ENCODE peak calls at places on chromosomes 1 and 21, in four cellular contexts. R is body of pancreas, Q is GM12892, S is A549. H is an unnamed sample.

GRCh38 chr1:47984175-47984789 is 12.9 kb downstream of the TRABD2B start:
- DNase-seq in R (no peak), Q (no peak), S (no peak), H (no peak)

GRCh38 chr1:76826072-76826827 is 41.0 kb upstream of the ST6GALNAC5 start:
- DNase-seq in R (no peak), Q (no peak), S (no peak), H (peak)

GRCh38 chr21:38712076-38712475 is 93.7 kb upstream of the ETS2 start:
- DNase-seq in R (peak), Q (no peak), S (peak), H (peak)

GRCh38 chr1:156078728-156079127 is 3.5 kb downstream of the MEX3A start:
- DNase-seq in R (no peak), Q (no peak), S (no peak), H (no peak)

GRCh38 chr21:43467785-43468184 is 40.9 kb upstream of the SIK1 start:
- DNase-seq in R (no peak), Q (no peak), S (no peak), H (no peak)

GRCh38 chr1:42290130-42290529 is 44.9 kb downstream of the FOXJ3 start:
- DNase-seq in R (no peak), Q (no peak), S (no peak), H (no peak)

GRCh38 chr1:114289321-114289720 is 135.7 kb upstream of the SYT6 start:
- DNase-seq in R (no peak), Q (no peak), S (no peak), H (no peak)

GRCh38 chr1:44131411-44131810 is 10.0 kb downstream of the KLF18 start:
- DNase-seq in R (no peak), Q (no peak), S (no peak), H (no peak)

GRCh38 chr1:156493154-156493631 is 7.4 kb downstream of the MEF2D start:
- DNase-seq in R (peak), Q (no peak), S (no peak), H (no peak)

GRCh38 chr1:176691251-176692228 is 228.6 kb downstream of the PAPPA2 start:
- DNase-seq in R (peak), Q (peak), S (peak), H (peak)

GRCh38 chr1:183274836-183275235 is 88.8 kb downstream of the LAMC2 start:
- DNase-seq in R (no peak), Q (no peak), S (no peak), H (no peak)

GRCh38 chr21:36385909-36386642 is 884 bp downstream of the CHAF1B start:
- DNase-seq in R (no peak), Q (no peak), S (no peak), H (no peak)

GRCh38 chr1:6517435-6517851 is 26.0 kb upstream of the PLEKHG5 start:
- DNase-seq in R (no peak), Q (no peak), S (no peak), H (no peak)

GRCh38 chr21:45543710-45544448 is 1.6 kb upstream of the SLC19A1 start:
- DNase-seq in R (peak), Q (peak), S (no peak), H (no peak)

GRCh38 chr1:161313554-161314200 is 504 bp upstream of the SDHC start:
- DNase-seq in R (no peak), Q (no peak), S (no peak), H (no peak)

GRCh38 chr1:223319913-223320600 is 43.9 kb downstream of the SUSD4 start:
- DNase-seq in R (no peak), Q (no peak), S (no peak), H (no peak)

GRCh38 chr1:185478878-185479277 is 161.8 kb upstream of the IVNS1ABP start:
- DNase-seq in R (no peak), Q (no peak), S (no peak), H (no peak)

GRCh38 chr21:45839274-45839673 is 142.3 kb upstream of the COL6A1 start:
- DNase-seq in R (no peak), Q (no peak), S (no peak), H (no peak)

GRCh38 chr1:156499703-156500577 is 635 bp downstream of the MEF2D start:
- DNase-seq in R (peak), Q (no peak), S (peak), H (no peak)

GRCh38 chr1:30868833-30869435 is 39.6 kb downstream of the SDC3 start:
- DNase-seq in R (no peak), Q (peak), S (no peak), H (no peak)

GRCh38 chr1:81834921-81835698 is 34.4 kb downstream of the ADGRL2 start:
- DNase-seq in R (no peak), Q (no peak), S (no peak), H (no peak)

GRCh38 chr1:219177363-219177762 is 3.7 kb downstream of the LYPLAL1 start:
- DNase-seq in R (no peak), Q (no peak), S (no peak), H (no peak)

GRCh38 chr1:55375617-55376258 is 160.6 kb upstream of the USP24 start:
- DNase-seq in R (peak), Q (peak), S (peak), H (peak)

GRCh38 chr1:29166291-29166878 is 15.3 kb downstream of the SRSF4 start:
- DNase-seq in R (no peak), Q (no peak), S (no peak), H (no peak)

GRCh38 chr1:244049969-244050834 is 881 bp upstream of the ZBTB18 start:
- DNase-seq in R (peak), Q (no peak), S (no peak), H (no peak)

GRCh38 chr1:11858968-11859871 is 475 bp upstream of the NPPB start:
- DNase-seq in R (peak), Q (peak), S (peak), H (peak)

GRCh38 chr21:42929969-42930368 is 4.5 kb upstream of the ERVH48-1 start:
- DNase-seq in R (no peak), Q (no peak), S (no peak), H (no peak)

GRCh38 chr21:36859744-36860501 is 106.5 kb downstream of the HLCS start:
- DNase-seq in R (peak), Q (peak), S (peak), H (peak)

GRCh38 chr1:178774263-178774662 is 49.2 kb downstream of the RALGPS2 start:
- DNase-seq in R (no peak), Q (no peak), S (peak), H (no peak)

GRCh38 chr1:19330449-19331135 is 18.5 kb downstream of the SLC66A1 start:
- DNase-seq in R (no peak), Q (no peak), S (no peak), H (no peak)

GRCh38 chr1:241356519-241357365 is at the start of gene RGS7:
- DNase-seq in R (peak), Q (peak), S (peak), H (peak)

GRCh38 chr1:93433407-93433961 is 14.4 kb upstream of the FNBP1L start:
- DNase-seq in R (peak), Q (no peak), S (no peak), H (no peak)

GRCh38 chr1:247390116-247390791 is 25.7 kb upstream of the NLRP3 start:
- DNase-seq in R (peak), Q (peak), S (peak), H (peak)

GRCh38 chr1:24540906-24541710 is 14.8 kb upstream of the NCMAP start:
- DNase-seq in R (peak), Q (no peak), S (peak), H (no peak)

GRCh38 chr1:244761279-244761678 is 74.2 kb upstream of the COX20 start:
- DNase-seq in R (no peak), Q (no peak), S (no peak), H (no peak)

GRCh38 chr1:115976062-115976899 is at the start of gene SLC22A15:
- DNase-seq in R (peak), Q (peak), S (peak), H (peak)

GRCh38 chr1:54200519-54200997 is 591 bp downstream of the MRPL37 start:
- DNase-seq in R (no peak), Q (no peak), S (no peak), H (no peak)

GRCh38 chr1:54199151-54199764 is 572 bp downstream of the CYB5RL start:
- DNase-seq in R (no peak), Q (no peak), S (no peak), H (no peak)

GRCh38 chr1:54204199-54204598 is 4.2 kb downstream of the MRPL37 start:
- DNase-seq in R (no peak), Q (no peak), S (no peak), H (no peak)

DNA sequence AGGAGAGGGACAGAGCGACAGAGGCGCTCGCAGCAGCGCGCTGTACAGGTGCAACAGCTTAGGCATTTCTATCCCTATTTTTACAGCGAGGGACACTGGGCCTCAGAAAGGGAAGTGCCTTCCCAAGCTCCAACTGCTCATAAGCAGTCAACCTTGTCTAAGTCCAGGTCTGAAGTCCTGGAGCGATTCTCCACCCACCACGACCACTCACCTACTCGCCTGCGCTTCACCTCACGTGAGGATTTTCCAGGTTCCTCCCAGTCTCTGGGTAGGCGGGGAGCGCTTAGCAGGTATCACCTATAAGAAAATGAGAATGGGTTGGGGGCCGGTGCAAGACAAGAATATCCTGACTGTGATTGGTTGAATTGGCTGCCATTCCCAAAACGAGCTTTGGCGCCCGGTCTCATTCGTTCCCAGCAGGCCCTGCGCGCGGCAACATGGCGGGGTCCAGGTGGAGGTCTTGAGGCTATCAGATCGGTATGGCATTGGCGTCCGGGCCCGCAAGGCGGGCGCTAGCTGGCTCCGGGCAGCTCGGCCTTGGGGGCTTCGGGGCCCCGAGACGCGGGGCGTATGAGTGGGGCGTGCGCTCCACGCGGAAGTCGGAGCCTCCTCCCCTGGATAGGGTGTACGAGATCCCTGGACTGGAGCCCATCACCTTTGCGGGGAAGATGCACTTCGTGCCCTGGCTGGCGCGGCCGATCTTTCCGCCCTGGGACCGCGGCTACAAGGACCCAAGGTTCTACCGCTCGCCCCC is at the start of the genes CYB5RL and MRPL37:
- DNase-seq in R (peak), Q (peak), S (peak), H (peak)
- TF ChIP-seq POLR2A in R (peak), Q (peak), S (peak), H (peak)

GRCh38 chr1:198680174-198680871 is 41.5 kb downstream of the PTPRC start:
- DNase-seq in R (no peak), Q (no peak), S (no peak), H (no peak)

GRCh38 chr1:198681247-198681646 is 42.4 kb downstream of the PTPRC start:
- DNase-seq in R (no peak), Q (no peak), S (no peak), H (no peak)

GRCh38 chr1:198679535-198680173 is 40.8 kb downstream of the PTPRC start:
- DNase-seq in R (no peak), Q (no peak), S (no peak), H (no peak)

GRCh38 chr1:198683449-198683848 is 44.6 kb downstream of the PTPRC start:
- DNase-seq in R (no peak), Q (no peak), S (no peak), H (no peak)

GRCh38 chr1:198681831-198682756 is 43.3 kb downstream of the PTPRC start:
- DNase-seq in R (peak), Q (no peak), S (no peak), H (no peak)
- TF ChIP-seq POLR2A in R (peak), Q (peak), S (no peak), H (no peak)

GRCh38 chr1:1817262-1817661 is 39.0 kb upstream of the NADK start:
- DNase-seq in R (no peak), Q (no peak), S (no peak), H (no peak)

GRCh38 chr1:1819762-1820161 is 41.5 kb upstream of the NADK start:
- DNase-seq in R (no peak), Q (no peak), S (no peak), H (no peak)

DNA sequence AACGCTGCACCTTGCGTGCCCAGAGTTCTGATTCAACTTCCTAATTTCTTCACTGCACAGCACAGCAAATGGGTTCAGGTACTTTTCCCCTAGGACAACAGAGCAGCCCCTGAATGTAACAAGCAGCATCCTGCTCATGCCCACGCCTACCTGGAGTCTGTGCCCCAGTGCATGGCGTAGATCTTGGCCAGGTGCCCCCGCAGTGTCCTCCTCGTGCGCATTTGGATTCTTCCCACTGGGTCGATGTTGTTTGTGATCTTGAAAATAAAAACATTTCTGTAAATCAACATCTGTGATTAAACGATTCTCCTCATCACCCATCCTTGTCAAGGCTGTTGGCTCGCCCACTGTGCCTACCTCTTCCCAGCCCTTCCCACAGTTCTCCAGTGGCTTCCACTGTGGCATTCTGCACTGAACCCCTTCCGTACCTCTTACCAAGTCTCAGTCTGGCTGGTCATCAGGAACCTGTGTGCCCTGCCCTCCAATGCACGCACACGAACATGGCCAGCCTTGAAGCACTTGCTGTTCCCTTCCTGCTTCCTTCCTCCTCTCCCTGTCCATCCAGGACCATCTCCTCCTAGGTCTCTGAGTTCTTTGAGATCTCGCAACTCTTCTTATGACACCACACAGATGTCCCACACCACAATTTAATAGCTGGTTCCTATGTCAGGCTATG is 37.5 kb upstream of the NADK start:
- DNase-seq in R (no peak), Q (no peak), S (no peak), H (no peak)
- TF ChIP-seq POLR2A in R (no peak), Q (no peak), S (no peak), H (no peak)

GRCh38 chr1:147084273-147085096 is 87.8 kb downstream of the PRKAB2 start:
- DNase-seq in R (peak), Q (peak), S (peak), H (peak)
- TF ChIP-seq POLR2A in R (peak), Q (peak), S (peak), H (peak)

DNA sequence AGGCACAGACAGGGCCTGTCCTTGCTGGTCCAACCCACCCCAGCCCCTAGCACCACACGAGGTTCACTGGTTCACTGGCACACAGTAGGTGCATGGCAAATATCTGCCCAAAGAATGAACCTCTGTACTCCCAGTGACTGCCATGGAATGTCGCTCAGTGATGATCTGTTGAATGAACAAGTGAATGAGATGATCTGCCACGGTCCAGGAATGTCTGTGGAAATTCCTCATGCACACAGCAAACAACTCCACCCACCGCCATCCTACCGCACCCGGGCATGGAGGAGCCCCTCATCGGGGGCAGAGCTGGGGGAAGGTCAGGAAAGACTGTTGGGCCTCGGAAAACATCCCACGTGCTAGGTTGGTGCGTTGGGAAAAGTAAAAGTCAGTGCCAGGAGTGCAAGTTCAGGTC is 1.7 kb downstream of the HSPG2 start:
- DNase-seq in R (no peak), Q (no peak), S (peak), H (no peak)
- TF ChIP-seq POLR2A in R (no peak), Q (no peak), S (no peak), H (no peak)

GRCh38 chr1:202143011-202143767 is 1.3 kb downstream of the ARL8A start:
- DNase-seq in R (peak), Q (no peak), S (no peak), H (no peak)

GRCh38 chr1:202143768-202144509 is 598 bp downstream of the ARL8A start:
- DNase-seq in R (peak), Q (peak), S (no peak), H (peak)

GRCh38 chr1:202145325-202146140 is 996 bp upstream of the ARL8A start:
- DNase-seq in R (no peak), Q (no peak), S (no peak), H (peak)

GRCh38 chr1:202146279-202146678 is 1.7 kb upstream of the ARL8A start:
- DNase-seq in R (no peak), Q (no peak), S (no peak), H (no peak)

DNA sequence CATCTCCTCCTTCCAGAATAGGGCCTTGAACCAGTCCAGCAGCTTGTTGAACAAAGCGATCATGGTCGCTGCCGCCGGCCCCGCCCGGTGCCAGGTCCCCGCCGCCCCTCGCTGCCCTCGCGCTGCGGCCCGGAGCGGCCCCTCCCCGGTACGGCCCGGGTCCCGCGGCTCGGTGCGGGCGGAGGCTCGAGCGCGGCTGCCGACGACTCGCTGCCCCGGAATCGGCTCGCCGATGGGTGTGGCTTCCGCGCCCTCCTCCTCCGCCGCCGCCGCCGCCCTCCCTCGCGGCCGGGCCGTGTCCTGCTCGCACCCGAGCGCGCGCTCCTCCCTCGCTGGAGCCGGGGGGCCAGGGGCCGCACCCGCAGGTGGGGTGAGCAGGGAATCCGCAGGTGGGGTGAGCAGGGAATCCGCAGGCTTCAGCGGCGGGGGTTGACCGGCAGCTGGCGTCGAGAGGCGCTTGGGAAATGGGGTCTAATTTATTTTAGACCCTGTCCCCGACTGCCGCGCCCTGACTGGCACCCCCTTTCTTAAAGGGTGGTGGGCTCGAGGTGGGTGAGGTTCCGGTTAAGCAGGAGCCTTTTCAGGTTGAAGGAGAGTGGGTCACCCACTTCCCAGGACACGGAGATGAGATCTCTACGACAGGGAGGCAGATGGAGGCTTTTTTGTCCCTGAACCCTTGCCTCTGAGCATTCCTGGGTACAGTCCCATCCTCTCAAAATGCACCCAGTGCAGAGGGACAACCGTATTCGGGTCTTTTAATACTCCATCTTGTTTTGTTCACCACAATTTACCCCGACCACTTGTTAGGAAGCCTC is at the start of gene ARL8A:
- DNase-seq in R (peak), Q (peak), S (peak), H (peak)
- TF ChIP-seq POLR2A in R (peak), Q (no peak), S (peak), H (peak)

GRCh38 chr21:34603002-34603709 is 11.8 kb downstream of the RCAN1 start:
- DNase-seq in R (peak), Q (no peak), S (peak), H (peak)
- TF ChIP-seq POLR2A in R (no peak), Q (no peak), S (no peak), H (no peak)

GRCh38 chr1:153922838-153923652 is at the start of gene GATAD2B:
- DNase-seq in R (peak), Q (peak), S (peak), H (peak)
- TF ChIP-seq POLR2A in R (peak), Q (peak), S (peak), H (peak)

GRCh38 chr1:229855999-229856650 is 210.9 kb upstream of the GALNT2 start:
- DNase-seq in R (peak), Q (peak), S (no peak), H (no peak)
- TF ChIP-seq POLR2A in R (no peak), Q (no peak), S (no peak), H (no peak)